ENCODE peak calls at places on chromosome 2, in four cellular contexts. One of them, this sample, is unnamed.

GRCh38 chr2:10407841-10408648 is 40.1 kb downstream of the ODC1 start:
- DNase-seq in A549: peak
- DNase-seq in HepG2: peak
- DNase-seq in GM12878: peak
- DNase-seq in this sample: no peak

GRCh38 chr2:175889557-175890355 is 112.3 kb downstream of the LNPK start:
- DNase-seq in A549: no peak
- DNase-seq in HepG2: no peak
- DNase-seq in GM12878: no peak
- DNase-seq in this sample: peak

GRCh38 chr2:64262068-64262467 is 117.8 kb upstream of the PELI1 start:
- DNase-seq in A549: no peak
- DNase-seq in HepG2: peak
- DNase-seq in GM12878: no peak
- DNase-seq in this sample: no peak

GRCh38 chr2:127676906-127677305 is 1.6 kb upstream of the LIMS2 start:
- DNase-seq in A549: no peak
- DNase-seq in HepG2: no peak
- DNase-seq in GM12878: no peak
- DNase-seq in this sample: peak

GRCh38 chr2:216274194-216274593 is 98.1 kb downstream of the MARCHF4 start:
- DNase-seq in A549: no peak
- DNase-seq in HepG2: no peak
- DNase-seq in GM12878: no peak
- DNase-seq in this sample: no peak

GRCh38 chr2:8659092-8659734 is 22.6 kb upstream of the ID2 start:
- DNase-seq in A549: no peak
- DNase-seq in HepG2: peak
- DNase-seq in GM12878: no peak
- DNase-seq in this sample: peak

GRCh38 chr2:232980683-232981082 is 32.4 kb downstream of the NGEF start:
- DNase-seq in A549: no peak
- DNase-seq in HepG2: no peak
- DNase-seq in GM12878: no peak
- DNase-seq in this sample: no peak

GRCh38 chr2:146312899-146313298 is 1531.9 kb upstream of the ACVR2A start:
- DNase-seq in A549: no peak
- DNase-seq in HepG2: no peak
- DNase-seq in GM12878: no peak
- DNase-seq in this sample: no peak

GRCh38 chr2:232483923-232484627 is 3.6 kb downstream of the ECEL1 start:
- DNase-seq in A549: no peak
- DNase-seq in HepG2: no peak
- DNase-seq in GM12878: no peak
- DNase-seq in this sample: no peak

GRCh38 chr2:208358758-208359631 is 47.6 kb upstream of the PTH2R start:
- DNase-seq in A549: no peak
- DNase-seq in HepG2: no peak
- DNase-seq in GM12878: no peak
- DNase-seq in this sample: peak

GRCh38 chr2:232405943-232406510 is 617 bp upstream of the ALPG start:
- DNase-seq in A549: no peak
- DNase-seq in HepG2: no peak
- DNase-seq in GM12878: no peak
- DNase-seq in this sample: no peak

DNA sequence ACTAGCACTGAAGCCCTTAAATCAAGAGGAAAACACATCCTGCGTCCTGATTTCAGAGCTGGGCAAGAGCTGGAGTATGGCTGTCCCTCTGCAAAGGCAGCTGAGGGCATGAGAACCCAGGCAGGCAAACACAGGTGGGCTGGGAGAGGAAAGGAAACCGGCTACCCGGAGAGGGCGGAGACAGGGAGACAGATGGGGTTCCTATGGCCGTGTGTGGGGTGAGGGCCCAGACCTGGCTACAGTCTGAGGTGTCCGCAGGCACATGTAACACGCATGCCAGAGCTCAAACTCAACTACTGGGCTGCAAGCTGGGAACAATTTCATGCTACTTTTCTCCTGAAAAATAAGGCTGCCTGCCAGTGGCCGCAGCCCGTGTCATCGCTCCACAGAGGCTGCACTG is 2.7 kb downstream of the COPS9 start:
- DNase-seq in A549: no peak
- DNase-seq in HepG2: no peak
- DNase-seq in GM12878: no peak
- DNase-seq in this sample: no peak
- TF ChIP-seq PBX3 in A549: no peak
- TF ChIP-seq PBX3 in HepG2: no peak
- TF ChIP-seq PBX3 in GM12878: no peak
- TF ChIP-seq PBX3 in this sample: no peak

DNA sequence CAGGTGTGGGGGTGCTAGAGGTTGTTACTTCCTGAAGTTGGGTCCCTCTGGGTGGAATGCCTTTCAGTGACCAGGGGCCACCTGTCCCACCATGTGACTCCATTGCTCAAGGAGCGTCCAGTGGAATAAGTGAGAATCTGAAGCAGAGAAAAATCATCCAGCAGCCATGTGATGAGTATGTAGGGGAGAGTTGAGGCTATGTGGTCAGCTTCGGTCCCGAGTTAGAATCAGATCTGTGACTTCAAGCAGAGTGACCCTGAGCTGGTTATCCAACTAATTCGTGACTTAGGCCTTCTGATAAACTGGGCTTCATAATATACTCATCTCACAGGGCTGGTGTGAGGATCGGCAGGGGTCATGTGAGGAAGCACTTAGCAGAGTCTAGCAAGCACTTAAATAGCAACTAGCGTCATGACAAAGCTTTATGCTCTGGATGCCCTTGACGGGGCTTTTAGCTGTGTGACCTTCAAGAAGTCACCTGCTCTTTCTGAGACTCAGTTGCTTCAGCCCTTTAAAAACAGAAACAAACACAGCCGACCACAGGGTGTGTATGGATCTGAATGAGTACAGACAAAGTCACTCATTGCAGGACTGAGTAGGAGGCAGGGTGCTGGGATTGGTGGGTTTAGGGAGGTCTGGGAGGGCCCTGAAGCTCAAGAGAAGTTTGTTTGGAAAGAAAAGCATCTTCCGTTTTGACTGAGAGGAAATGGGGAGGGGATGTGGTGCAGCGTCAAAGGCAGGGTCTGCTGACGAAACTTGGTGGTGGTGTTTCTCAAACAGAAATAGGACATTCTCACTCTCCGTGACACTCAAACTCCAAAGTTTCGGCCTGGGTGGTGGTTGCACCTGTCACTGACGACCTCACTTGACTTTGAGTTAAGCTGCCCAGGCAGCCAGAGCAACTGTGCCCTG is 264.0 kb upstream of the CXCR4 start:
- DNase-seq in A549: no peak
- DNase-seq in HepG2: no peak
- DNase-seq in GM12878: peak
- DNase-seq in this sample: no peak
- TF ChIP-seq PBX3 in A549: no peak
- TF ChIP-seq PBX3 in HepG2: no peak
- TF ChIP-seq PBX3 in GM12878: no peak
- TF ChIP-seq PBX3 in this sample: no peak

GRCh38 chr2:230412846-230413245 is 3.2 kb upstream of the SP100 start:
- DNase-seq in A549: no peak
- DNase-seq in HepG2: no peak
- DNase-seq in GM12878: no peak
- DNase-seq in this sample: no peak
- TF ChIP-seq PBX3 in A549: no peak
- TF ChIP-seq PBX3 in HepG2: no peak
- TF ChIP-seq PBX3 in GM12878: no peak
- TF ChIP-seq PBX3 in this sample: no peak

DNA sequence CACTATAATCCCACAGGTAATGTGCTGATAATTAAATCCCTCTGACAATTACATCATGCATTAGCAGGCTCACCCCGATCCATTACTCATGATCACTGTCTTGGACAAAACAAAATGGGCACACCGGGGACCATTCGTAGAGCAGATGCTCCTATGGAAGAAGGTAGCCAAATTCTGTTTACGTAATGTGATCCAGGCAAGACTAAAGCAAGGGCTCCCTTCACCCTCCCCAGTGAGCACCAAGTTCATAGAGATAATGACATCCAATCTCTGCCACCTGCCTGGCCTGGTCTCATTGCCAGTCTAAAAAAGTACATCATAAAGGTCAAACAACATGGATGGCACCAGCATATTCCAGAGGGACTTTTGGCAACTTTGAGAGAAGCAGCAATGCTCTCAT is 657.0 kb upstream of the SOX11 start:
- DNase-seq in A549: no peak
- DNase-seq in HepG2: no peak
- DNase-seq in GM12878: no peak
- DNase-seq in this sample: no peak
- TF ChIP-seq PBX3 in A549: no peak
- TF ChIP-seq PBX3 in HepG2: no peak
- TF ChIP-seq PBX3 in GM12878: no peak
- TF ChIP-seq PBX3 in this sample: no peak

DNA sequence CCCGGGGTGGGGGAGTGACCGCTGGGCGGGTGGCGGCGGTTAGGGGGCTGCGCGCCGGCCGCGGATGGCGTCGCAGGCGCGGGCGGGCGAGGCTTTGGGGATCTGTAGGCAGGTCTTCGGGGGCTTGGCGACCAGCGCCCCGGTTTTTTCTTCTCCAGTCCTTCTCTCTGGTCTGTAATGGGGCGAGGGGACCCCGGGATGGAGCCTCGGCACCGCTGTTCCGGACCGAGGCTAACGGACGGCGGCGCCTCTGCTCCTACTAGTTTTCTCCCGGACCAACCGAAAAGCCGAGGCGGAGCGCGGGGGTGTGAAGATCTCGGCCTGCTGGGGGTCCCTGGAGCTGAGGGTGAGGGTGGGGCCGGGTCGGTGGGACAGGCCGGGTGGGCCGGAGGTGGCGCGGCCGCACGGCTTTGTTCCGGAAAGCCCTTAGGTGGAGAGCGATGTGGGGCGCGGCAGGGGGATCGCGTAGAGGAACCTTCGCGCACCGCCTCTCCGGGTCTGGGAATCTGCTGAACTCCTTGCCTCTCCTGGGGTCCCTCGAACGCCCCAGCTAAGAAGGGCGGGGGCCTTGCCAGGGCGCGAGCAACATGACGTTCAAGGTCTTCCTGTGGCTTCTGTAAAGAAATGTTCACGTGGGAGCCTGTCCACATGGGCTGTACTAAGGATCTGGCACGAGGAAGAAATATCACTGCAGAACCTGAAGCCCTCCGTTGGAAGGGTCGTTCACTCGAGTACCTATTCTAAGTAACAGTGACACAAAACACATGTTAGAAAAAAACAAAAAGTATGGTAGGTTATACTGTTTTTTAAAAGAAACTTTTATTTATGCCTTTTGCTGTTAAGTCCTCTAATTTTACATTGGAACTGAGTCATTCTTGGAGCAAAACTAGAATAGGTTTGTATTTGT is 861 bp downstream of the SLC39A10 start:
- DNase-seq in A549: peak
- DNase-seq in HepG2: peak
- DNase-seq in GM12878: no peak
- DNase-seq in this sample: peak
- TF ChIP-seq PBX3 in A549: no peak
- TF ChIP-seq PBX3 in HepG2: peak
- TF ChIP-seq PBX3 in GM12878: no peak
- TF ChIP-seq PBX3 in this sample: no peak

GRCh38 chr2:70340921-70341765 is 39.3 kb upstream of the FAM136A start:
- DNase-seq in A549: peak
- DNase-seq in HepG2: peak
- DNase-seq in GM12878: no peak
- DNase-seq in this sample: peak
- TF ChIP-seq PBX3 in A549: no peak
- TF ChIP-seq PBX3 in HepG2: no peak
- TF ChIP-seq PBX3 in GM12878: no peak
- TF ChIP-seq PBX3 in this sample: no peak

DNA sequence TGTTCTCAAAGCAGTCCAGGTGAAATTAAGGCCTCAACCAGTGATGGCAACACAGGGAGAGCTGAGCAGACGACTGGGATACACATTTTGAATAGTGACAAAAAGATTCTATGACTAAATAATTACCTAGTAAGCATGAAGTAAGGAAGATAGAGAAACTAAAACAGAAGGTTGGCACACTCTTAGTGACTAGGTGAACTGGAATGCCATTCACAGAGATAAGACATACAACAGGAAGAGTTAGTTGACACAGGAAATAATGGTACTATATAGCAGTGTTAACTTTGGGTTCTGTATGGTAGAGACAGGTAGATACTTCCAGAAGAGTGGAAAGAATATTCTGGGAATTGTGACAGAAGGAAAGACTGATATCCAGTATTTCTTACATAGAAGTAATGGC is 181.8 kb upstream of the NT5C1B start:
- DNase-seq in A549: no peak
- DNase-seq in HepG2: peak
- DNase-seq in GM12878: no peak
- DNase-seq in this sample: no peak
- TF ChIP-seq PBX3 in A549: no peak
- TF ChIP-seq PBX3 in HepG2: no peak
- TF ChIP-seq PBX3 in GM12878: no peak
- TF ChIP-seq PBX3 in this sample: no peak

This sample was measured in SK-N-SH.